ENCODE peak calls at places on chromosomes 4 and X, in six cellular contexts. H is mucosa of gallbladder, N is NCI-H2107, S is AG10803, C is HFFc6, O is GM20000. G is an unnamed sample.

GRCh38 chr4:153257966-153258365 is 53.7 kb downstream of the TRIM2 start:
- DNase-seq in H (no peak), O (no peak), N (no peak), S (no peak), C (peak), G (no peak)

GRCh38 chr4:183588169-183588675 is 70.8 kb downstream of the RWDD4 start:
- DNase-seq in C (peak), N (no peak), S (peak), H (no peak), O (no peak), G (peak)

GRCh38 chrX:30308263-30309138 is 689 bp downstream of the NR0B1 start:
- DNase-seq in S (peak), N (no peak), O (peak), H (no peak), C (no peak), G (no peak)

GRCh38 chr4:164012396-164013027 is 518.0 kb downstream of the TMA16 start:
- DNase-seq in N (no peak), O (peak), H (no peak), C (no peak), S (no peak), G (peak)

GRCh38 chrX:48695925-48696300 is 621 bp upstream of the SUV39H1 start:
- DNase-seq in N (no peak), S (no peak), O (peak), C (no peak), H (no peak), G (no peak)

GRCh38 chr4:143246977-143247376 is 62.3 kb downstream of the USP38 start:
- DNase-seq in N (no peak), H (no peak), C (no peak), S (no peak), O (no peak), G (no peak)

GRCh38 chr4:6390357-6390756 is 82.1 kb downstream of the PPP2R2C start:
- DNase-seq in O (no peak), S (no peak), C (no peak), N (no peak), H (peak), G (peak)

GRCh38 chr4:102518703-102519131 is 17.6 kb downstream of the NFKB1 start:
- DNase-seq in S (peak), C (no peak), O (no peak), N (no peak), H (no peak), G (peak)

GRCh38 chrX:34631826-34632225 is 25.3 kb downstream of the TMEM47 start:
- DNase-seq in H (no peak), O (no peak), N (no peak), C (no peak), S (peak), G (no peak)

GRCh38 chr4:89009107-89009506 is 47.9 kb downstream of the FAM13A start:
- DNase-seq in C (no peak), N (no peak), O (no peak), H (no peak), S (no peak), G (no peak)

GRCh38 chrX:55290963-55291362 is 26.2 kb upstream of the PAGE3 start:
- DNase-seq in H (no peak), N (no peak), S (no peak), C (no peak), O (no peak), G (no peak)

GRCh38 chr4:38279077-38279476 is 318.9 kb downstream of the PTTG2 start:
- DNase-seq in N (no peak), C (no peak), H (no peak), O (no peak), S (no peak), G (no peak)